ENCODE peak calls at places on chromosomes 1 and 21, in six cellular contexts. One of them, this sample, is unnamed.

GRCh38 chr1:22509815-22510214 is 53.5 kb upstream of the EPHA8 start:
- DNase-seq in epithelial cell of esophagus: peak; percentile 14
- DNase-seq in suprapubic skin: no peak
- DNase-seq in Calu3: no peak
- DNase-seq in choroid plexus epithelial cell: no peak
- DNase-seq in cardiac fibroblast: no peak
- DNase-seq in this sample: no peak

GRCh38 chr1:183198463-183198862 is 12.4 kb downstream of the LAMC2 start:
- DNase-seq in Calu3: no peak
- DNase-seq in suprapubic skin: no peak
- DNase-seq in cardiac fibroblast: peak; percentile 86
- DNase-seq in choroid plexus epithelial cell: peak; percentile 78
- DNase-seq in epithelial cell of esophagus: peak; percentile 98
- DNase-seq in this sample: no peak

GRCh38 chr1:247825362-247825761 is 1.4 kb upstream of the OR14A16 start:
- DNase-seq in epithelial cell of esophagus: no peak
- DNase-seq in cardiac fibroblast: no peak
- DNase-seq in Calu3: no peak
- DNase-seq in choroid plexus epithelial cell: no peak
- DNase-seq in suprapubic skin: no peak
- DNase-seq in this sample: no peak

GRCh38 chr1:225848044-225848955 is 33.9 kb downstream of the TMEM63A start:
- DNase-seq in epithelial cell of esophagus: no peak
- DNase-seq in Calu3: no peak
- DNase-seq in cardiac fibroblast: no peak
- DNase-seq in choroid plexus epithelial cell: peak; percentile 35
- DNase-seq in suprapubic skin: no peak
- DNase-seq in this sample: no peak

GRCh38 chr1:178961868-178962267 is 63.8 kb upstream of the FAM20B start:
- DNase-seq in choroid plexus epithelial cell: no peak
- DNase-seq in epithelial cell of esophagus: no peak
- DNase-seq in Calu3: no peak
- DNase-seq in cardiac fibroblast: no peak
- DNase-seq in suprapubic skin: no peak
- DNase-seq in this sample: no peak

GRCh38 chr1:37734629-37735591 is 30.0 kb downstream of the EPHA10 start:
- DNase-seq in epithelial cell of esophagus: no peak
- DNase-seq in suprapubic skin: no peak
- DNase-seq in Calu3: no peak
- DNase-seq in choroid plexus epithelial cell: no peak
- DNase-seq in cardiac fibroblast: no peak
- DNase-seq in this sample: no peak

GRCh38 chr1:227845115-227845389 is 29.6 kb downstream of the PRSS38 start:
- DNase-seq in epithelial cell of esophagus: no peak
- DNase-seq in cardiac fibroblast: no peak
- DNase-seq in suprapubic skin: no peak
- DNase-seq in Calu3: no peak
- DNase-seq in choroid plexus epithelial cell: no peak
- DNase-seq in this sample: no peak

GRCh38 chr1:213414901-213415300 is 363.9 kb downstream of the RPS6KC1 start:
- DNase-seq in cardiac fibroblast: no peak
- DNase-seq in epithelial cell of esophagus: no peak
- DNase-seq in choroid plexus epithelial cell: no peak
- DNase-seq in suprapubic skin: no peak
- DNase-seq in Calu3: no peak
- DNase-seq in this sample: no peak

GRCh38 chr1:212110617-212111016 is 75.1 kb downstream of the DTL start:
- DNase-seq in Calu3: no peak
- DNase-seq in suprapubic skin: no peak
- DNase-seq in choroid plexus epithelial cell: peak; percentile 85
- DNase-seq in cardiac fibroblast: peak; percentile 32
- DNase-seq in epithelial cell of esophagus: no peak
- DNase-seq in this sample: no peak

GRCh38 chr1:221801773-221802516 is 60.1 kb upstream of the DUSP10 start:
- DNase-seq in choroid plexus epithelial cell: peak; percentile 67
- DNase-seq in cardiac fibroblast: peak; percentile 73
- DNase-seq in Calu3: no peak
- DNase-seq in epithelial cell of esophagus: peak; percentile 90
- DNase-seq in suprapubic skin: no peak
- DNase-seq in this sample: no peak

GRCh38 chr1:238129677-238130076 is 239.0 kb upstream of the ZP4 start:
- DNase-seq in suprapubic skin: no peak
- DNase-seq in Calu3: no peak
- DNase-seq in epithelial cell of esophagus: no peak
- DNase-seq in choroid plexus epithelial cell: no peak
- DNase-seq in cardiac fibroblast: no peak
- DNase-seq in this sample: no peak

GRCh38 chr1:14366361-14367018 is 232.0 kb upstream of the KAZN start:
- DNase-seq in Calu3: no peak
- DNase-seq in choroid plexus epithelial cell: peak; percentile 12
- DNase-seq in cardiac fibroblast: no peak
- DNase-seq in epithelial cell of esophagus: no peak
- DNase-seq in suprapubic skin: no peak
- DNase-seq in this sample: no peak

GRCh38 chr1:67590329-67590728 is 94.7 kb upstream of the GADD45A start:
- DNase-seq in epithelial cell of esophagus: no peak
- DNase-seq in cardiac fibroblast: peak; percentile 61
- DNase-seq in Calu3: no peak
- DNase-seq in suprapubic skin: no peak
- DNase-seq in choroid plexus epithelial cell: peak; percentile 60
- DNase-seq in this sample: no peak

GRCh38 chr1:171252482-171252881 is 4.2 kb downstream of the FMO1 start:
- DNase-seq in choroid plexus epithelial cell: no peak
- DNase-seq in cardiac fibroblast: no peak
- DNase-seq in Calu3: no peak
- DNase-seq in suprapubic skin: no peak
- DNase-seq in epithelial cell of esophagus: no peak
- DNase-seq in this sample: no peak

GRCh38 chr1:24149854-24150227 is 6.9 kb upstream of the IL22RA1 start:
- DNase-seq in cardiac fibroblast: peak; percentile 65
- DNase-seq in epithelial cell of esophagus: peak; percentile 95
- DNase-seq in suprapubic skin: no peak
- DNase-seq in choroid plexus epithelial cell: peak; percentile 51
- DNase-seq in Calu3: peak; percentile 36
- DNase-seq in this sample: no peak

GRCh38 chr1:187408217-187409004 is 579.7 kb downstream of the PLA2G4A start:
- DNase-seq in epithelial cell of esophagus: peak; percentile 47
- DNase-seq in Calu3: no peak
- DNase-seq in suprapubic skin: no peak
- DNase-seq in cardiac fibroblast: no peak
- DNase-seq in choroid plexus epithelial cell: peak; percentile 61
- DNase-seq in this sample: no peak

GRCh38 chr1:5986018-5986417 is 6.2 kb downstream of the NPHP4 start:
- DNase-seq in cardiac fibroblast: no peak
- DNase-seq in choroid plexus epithelial cell: no peak
- DNase-seq in epithelial cell of esophagus: no peak
- DNase-seq in Calu3: no peak
- DNase-seq in suprapubic skin: no peak
- DNase-seq in this sample: no peak

GRCh38 chr1:236524142-236524891 is 535 bp downstream of the LGALS8 start:
- DNase-seq in suprapubic skin: no peak
- DNase-seq in cardiac fibroblast: peak; percentile 95
- DNase-seq in epithelial cell of esophagus: peak; percentile 83
- DNase-seq in choroid plexus epithelial cell: peak; percentile 88
- DNase-seq in Calu3: peak; percentile 42
- DNase-seq in this sample: no peak

GRCh38 chr21:36744560-36745231 is 45.8 kb downstream of the SIM2 start:
- DNase-seq in epithelial cell of esophagus: no peak
- DNase-seq in Calu3: no peak
- DNase-seq in choroid plexus epithelial cell: no peak
- DNase-seq in cardiac fibroblast: no peak
- DNase-seq in suprapubic skin: no peak
- DNase-seq in this sample: no peak

GRCh38 chr1:43505077-43505780 is 25.5 kb upstream of the PTPRF start:
- DNase-seq in cardiac fibroblast: no peak
- DNase-seq in suprapubic skin: no peak
- DNase-seq in choroid plexus epithelial cell: no peak
- DNase-seq in epithelial cell of esophagus: no peak
- DNase-seq in Calu3: no peak
- DNase-seq in this sample: no peak

GRCh38 chr1:43503534-43503933 is 27.1 kb upstream of the PTPRF start:
- DNase-seq in Calu3: no peak
- DNase-seq in epithelial cell of esophagus: no peak
- DNase-seq in choroid plexus epithelial cell: no peak
- DNase-seq in suprapubic skin: no peak
- DNase-seq in cardiac fibroblast: no peak
- DNase-seq in this sample: no peak

GRCh38 chr1:43495204-43495603 is 35.5 kb upstream of the PTPRF start:
- DNase-seq in choroid plexus epithelial cell: no peak
- DNase-seq in suprapubic skin: no peak
- DNase-seq in cardiac fibroblast: no peak
- DNase-seq in epithelial cell of esophagus: no peak
- DNase-seq in Calu3: no peak
- DNase-seq in this sample: no peak

GRCh38 chr1:43499882-43500281 is 30.8 kb upstream of the PTPRF start:
- DNase-seq in cardiac fibroblast: no peak
- DNase-seq in epithelial cell of esophagus: no peak
- DNase-seq in Calu3: no peak
- DNase-seq in choroid plexus epithelial cell: no peak
- DNase-seq in suprapubic skin: no peak
- DNase-seq in this sample: no peak
- TF ChIP-seq CTCF in cardiac fibroblast: peak; percentile 16
- TF ChIP-seq CTCF in epithelial cell of esophagus: no peak
- TF ChIP-seq CTCF in Calu3: no peak
- TF ChIP-seq CTCF in choroid plexus epithelial cell: no peak
- TF ChIP-seq CTCF in suprapubic skin: no peak
- TF ChIP-seq CTCF in this sample: peak; percentile 15

GRCh38 chr1:3768811-3769390 is 3.6 kb upstream of the SMIM1 start:
- DNase-seq in Calu3: no peak
- DNase-seq in epithelial cell of esophagus: no peak
- DNase-seq in choroid plexus epithelial cell: no peak
- DNase-seq in cardiac fibroblast: no peak
- DNase-seq in suprapubic skin: no peak
- DNase-seq in this sample: no peak
- TF ChIP-seq CTCF in Calu3: no peak
- TF ChIP-seq CTCF in epithelial cell of esophagus: no peak
- TF ChIP-seq CTCF in choroid plexus epithelial cell: no peak
- TF ChIP-seq CTCF in cardiac fibroblast: no peak
- TF ChIP-seq CTCF in suprapubic skin: no peak
- TF ChIP-seq CTCF in this sample: no peak

DNA sequence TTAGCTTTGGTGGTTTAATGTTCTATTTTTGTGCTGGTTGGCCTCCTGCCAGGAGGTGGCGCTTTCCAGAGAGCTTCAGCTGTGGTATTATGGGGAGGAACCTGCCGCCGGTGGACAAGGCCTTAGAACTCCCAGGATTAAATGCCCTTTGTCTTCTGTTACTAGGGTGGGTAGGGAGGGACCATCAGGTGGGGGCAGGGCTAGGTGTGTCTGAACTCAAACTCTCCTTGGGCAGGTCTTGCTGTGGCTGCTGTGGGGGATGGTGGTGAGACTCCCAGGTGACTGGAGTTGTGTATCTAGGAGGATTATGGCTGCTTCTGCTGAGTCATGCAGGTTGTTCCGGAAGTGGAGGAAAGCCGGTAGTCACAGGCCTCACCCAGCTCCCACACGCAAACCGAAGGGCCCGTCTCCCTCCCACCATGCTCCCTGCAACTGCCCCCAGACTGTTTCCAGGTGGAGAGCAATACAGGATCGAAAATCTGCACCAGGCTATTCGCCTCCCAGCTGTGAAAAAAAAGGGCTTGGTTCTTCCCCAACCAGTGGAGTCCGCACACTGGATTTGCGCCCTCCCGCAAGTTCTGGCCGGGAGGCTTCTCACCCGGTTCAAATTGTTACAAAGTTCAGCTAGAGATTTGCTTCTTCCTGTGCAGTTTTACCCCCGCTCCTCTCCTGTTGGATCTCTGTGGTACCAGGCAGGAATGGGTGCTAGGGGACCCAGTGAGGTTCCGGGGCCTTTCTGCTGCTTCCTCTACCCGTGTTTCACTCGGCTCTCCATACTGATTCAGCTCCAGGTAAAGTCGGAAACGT is 220.5 kb downstream of the CENPF start:
- DNase-seq in Calu3: no peak
- DNase-seq in epithelial cell of esophagus: no peak
- DNase-seq in suprapubic skin: no peak
- DNase-seq in choroid plexus epithelial cell: no peak
- DNase-seq in cardiac fibroblast: no peak
- DNase-seq in this sample: no peak
- TF ChIP-seq CTCF in Calu3: no peak
- TF ChIP-seq CTCF in epithelial cell of esophagus: no peak
- TF ChIP-seq CTCF in suprapubic skin: no peak
- TF ChIP-seq CTCF in choroid plexus epithelial cell: no peak
- TF ChIP-seq CTCF in cardiac fibroblast: no peak
- TF ChIP-seq CTCF in this sample: peak; percentile 9

GRCh38 chr1:15957221-15958090 is 18.4 kb downstream of the ZBTB17 start:
- DNase-seq in Calu3: no peak
- DNase-seq in cardiac fibroblast: no peak
- DNase-seq in epithelial cell of esophagus: no peak
- DNase-seq in suprapubic skin: no peak
- DNase-seq in choroid plexus epithelial cell: peak; percentile 42
- DNase-seq in this sample: no peak
- TF ChIP-seq CTCF in Calu3: no peak
- TF ChIP-seq CTCF in cardiac fibroblast: peak; percentile 44
- TF ChIP-seq CTCF in epithelial cell of esophagus: peak; percentile 52
- TF ChIP-seq CTCF in suprapubic skin: no peak
- TF ChIP-seq CTCF in choroid plexus epithelial cell: peak; percentile 74
- TF ChIP-seq CTCF in this sample: peak; percentile 55